ENCODE peak calls at places on chromosomes 4 and X, in ten cellular contexts. Z is neural progenitor cell; J is endodermal cell; S is PC-3; N is AG04450; B is pancreas; A is CD4-positive, alpha-beta T cell; E is WERI-Rb-1; W is right lobe of liver; Q is HCT116. M is an unnamed sample.
A peak's percentile ranks its signal among the peaks of the same experiment; 100 is the strongest.

GRCh38 chr4:128574706-128575105 is 234.8 kb upstream of the JADE1 start:
- DNase-seq in Z (peak; percentile 86), J (peak; percentile 92), S (peak; percentile 67), N (no peak), B (peak; percentile 86), A (peak; percentile 39), E (peak; percentile 81), W (peak; percentile 26), Q (peak; percentile 40), M (peak; percentile 71)

GRCh38 chr4:138859249-138859648 is 156.3 kb upstream of the NOCT start:
- DNase-seq in Z (no peak), J (no peak), S (peak; percentile 5), N (no peak), B (no peak), A (no peak), E (no peak), W (no peak), Q (no peak), M (no peak)

GRCh38 chrX:113512700-113513395 is 672.2 kb upstream of the AMOT start:
- DNase-seq in Z (no peak), J (no peak), S (peak; percentile 84), N (no peak), B (no peak), A (no peak), E (no peak), W (no peak), Q (peak; percentile 34), M (no peak)

GRCh38 chr4:39045791-39046221 is 13.6 kb upstream of the TMEM156 start:
- DNase-seq in Z (no peak), J (no peak), S (peak; percentile 22), N (no peak), B (no peak), A (no peak), E (no peak), W (peak; percentile 38), Q (no peak), M (no peak)

GRCh38 chrX:28015993-28016392 is 34.7 kb upstream of the DCAF8L1 start:
- DNase-seq in Z (no peak), J (no peak), S (no peak), N (no peak), B (no peak), A (no peak), E (no peak), W (no peak), Q (no peak), M (no peak)

GRCh38 chr4:16582526-16582925 is 315.9 kb downstream of the LDB2 start:
- DNase-seq in Z (peak; percentile 54), J (peak; percentile 88), S (no peak), N (no peak), B (peak; percentile 23), A (no peak), E (peak; percentile 43), W (no peak), Q (no peak), M (no peak)

GRCh38 chrX:153539171-153539978 is 21.9 kb downstream of the ATP2B3 start:
- DNase-seq in Z (peak; percentile 81), J (peak; percentile 90), S (peak; percentile 73), N (no peak), B (peak; percentile 92), A (peak; percentile 53), E (peak; percentile 92), W (peak; percentile 78), Q (peak; percentile 24), M (peak; percentile 39)

GRCh38 chr4:54842226-54843055 is 184.7 kb downstream of the KIT start:
- DNase-seq in Z (no peak), J (no peak), S (no peak), N (no peak), B (no peak), A (no peak), E (no peak), W (no peak), Q (no peak), M (no peak)

GRCh38 chr4:180253419-180253818 is 1989.8 kb upstream of the TENM3 start:
- DNase-seq in Z (no peak), J (no peak), S (no peak), N (no peak), B (no peak), A (no peak), E (no peak), W (no peak), Q (no peak), M (no peak)

GRCh38 chr4:127641524-127641923 is 8.8 kb downstream of the INTU start:
- DNase-seq in Z (no peak), J (no peak), S (no peak), N (no peak), B (no peak), A (no peak), E (no peak), W (no peak), Q (no peak), M (no peak)

DNA sequence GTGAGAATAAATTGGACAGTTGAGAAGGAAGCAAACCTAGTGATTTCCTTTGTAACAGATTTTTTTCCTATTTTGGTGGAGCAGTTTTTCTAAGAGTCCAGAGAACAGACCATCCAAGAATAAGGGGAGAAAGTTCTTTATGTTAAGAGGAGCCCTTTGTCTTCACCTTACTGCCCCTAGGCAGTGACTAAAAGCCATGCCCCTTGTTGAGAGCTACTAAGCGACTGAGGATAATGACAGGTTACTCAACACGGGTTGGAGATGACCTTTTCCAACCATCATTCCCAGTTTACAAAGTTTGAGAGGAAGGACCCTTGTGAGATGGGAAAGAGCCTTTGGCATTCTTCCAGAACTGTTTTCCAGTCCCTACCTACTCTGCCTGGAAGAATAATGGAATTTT is 3.2 kb downstream of the CCDC160 start:
- DNase-seq in Z (peak; percentile 42), J (no peak), S (no peak), N (no peak), B (no peak), A (no peak), E (no peak), W (no peak), Q (no peak), M (no peak)
- H3K27ac ChIP-seq in Z (peak overlapping the region; percentile 79), J (peak overlapping the region; percentile 9), S (no peak overlapping the region), N (no peak overlapping the region), B (no peak overlapping the region), A (no peak overlapping the region), E (no peak overlapping the region), W (no peak overlapping the region), Q (no peak overlapping the region), M (no peak overlapping the region)

GRCh38 chrX:13816899-13817298 is at the start of gene GPM6B:
- DNase-seq in Z (peak; percentile 65), J (no peak), S (no peak), N (no peak), B (no peak), A (no peak), E (no peak), W (no peak), Q (no peak), M (no peak)

GRCh38 chrX:13824746-13825145 is 7.9 kb upstream of the GPM6B start:
- DNase-seq in Z (no peak), J (no peak), S (no peak), N (no peak), B (no peak), A (no peak), E (no peak), W (no peak), Q (no peak), M (no peak)

GRCh38 chrX:13825178-13825762 is 8.4 kb upstream of the GPM6B start:
- DNase-seq in Z (no peak), J (no peak), S (no peak), N (no peak), B (no peak), A (no peak), E (no peak), W (no peak), Q (no peak), M (no peak)

GRCh38 chrX:13826770-13827169 is 9.9 kb upstream of the GPM6B start:
- DNase-seq in Z (no peak), J (no peak), S (no peak), N (no peak), B (no peak), A (no peak), E (no peak), W (no peak), Q (no peak), M (no peak)

DNA sequence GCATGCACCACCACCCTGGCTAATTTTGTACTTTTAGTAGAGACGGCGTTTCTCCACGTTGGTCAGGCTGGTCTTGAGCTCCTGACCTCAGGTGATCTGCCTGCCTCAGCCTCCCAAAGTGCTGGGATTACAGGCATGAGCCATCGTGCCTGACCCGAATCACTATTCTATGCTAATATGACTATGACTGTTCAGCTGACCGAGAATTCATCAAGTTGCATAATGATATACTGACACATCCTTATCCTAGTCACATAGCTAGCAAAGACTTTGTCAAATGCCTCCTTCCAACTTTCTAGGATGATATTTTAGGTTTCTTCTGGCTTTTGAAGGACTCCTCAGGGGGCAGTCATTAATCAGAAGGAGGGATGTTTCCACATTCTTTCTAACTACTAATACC is 4.8 kb upstream of the GPM6B start:
- DNase-seq in Z (no peak), J (no peak), S (no peak), N (no peak), B (no peak), A (no peak), E (no peak), W (no peak), Q (no peak), M (no peak)
- H3K27me3 ChIP-seq in Z (no peaks in the 10 kb centered on the region), J (no peaks in the 10 kb centered on the region), S (peaks cover 32% of the 10 kb centered on the region), N (no peaks in the 10 kb centered on the region), B (no peaks in the 10 kb centered on the region), A (no peaks in the 10 kb centered on the region), E (peaks cover 40% of the 10 kb centered on the region), W (no peaks in the 10 kb centered on the region), Q (peaks cover 14% of the 10 kb centered on the region), M (no peaks in the 10 kb centered on the region)

DNA sequence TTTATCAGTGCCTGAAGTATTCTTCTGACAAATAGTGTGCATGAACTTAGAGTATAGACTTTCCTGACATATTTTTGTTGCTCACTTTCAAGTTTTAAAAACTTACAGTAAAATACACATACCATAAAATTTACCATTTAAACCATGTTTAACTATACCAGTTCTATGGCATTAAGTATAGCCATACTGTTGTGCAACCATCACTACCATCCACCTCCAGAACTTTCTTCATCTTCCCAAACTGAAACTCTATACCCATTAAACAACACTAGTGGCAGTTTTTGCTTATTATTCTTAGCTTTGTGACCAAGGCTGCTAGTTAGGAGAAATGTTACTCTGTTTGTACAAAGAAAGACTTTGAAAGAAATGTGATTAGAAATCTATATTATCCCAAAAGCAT is 25.8 kb downstream of the ATP7A start:
- DNase-seq in Z (no peak), J (no peak), S (no peak), N (no peak), B (no peak), A (no peak), E (no peak), W (no peak), Q (no peak), M (no peak)
- H3K27ac ChIP-seq in Z (no peak overlapping the region), J (no peak overlapping the region), S (peak overlapping the region; percentile 72), N (no peak overlapping the region), B (no peak overlapping the region), A (no peak overlapping the region), E (no peak overlapping the region), W (no peak overlapping the region), Q (no peak overlapping the region), M (no peak overlapping the region)

DNA sequence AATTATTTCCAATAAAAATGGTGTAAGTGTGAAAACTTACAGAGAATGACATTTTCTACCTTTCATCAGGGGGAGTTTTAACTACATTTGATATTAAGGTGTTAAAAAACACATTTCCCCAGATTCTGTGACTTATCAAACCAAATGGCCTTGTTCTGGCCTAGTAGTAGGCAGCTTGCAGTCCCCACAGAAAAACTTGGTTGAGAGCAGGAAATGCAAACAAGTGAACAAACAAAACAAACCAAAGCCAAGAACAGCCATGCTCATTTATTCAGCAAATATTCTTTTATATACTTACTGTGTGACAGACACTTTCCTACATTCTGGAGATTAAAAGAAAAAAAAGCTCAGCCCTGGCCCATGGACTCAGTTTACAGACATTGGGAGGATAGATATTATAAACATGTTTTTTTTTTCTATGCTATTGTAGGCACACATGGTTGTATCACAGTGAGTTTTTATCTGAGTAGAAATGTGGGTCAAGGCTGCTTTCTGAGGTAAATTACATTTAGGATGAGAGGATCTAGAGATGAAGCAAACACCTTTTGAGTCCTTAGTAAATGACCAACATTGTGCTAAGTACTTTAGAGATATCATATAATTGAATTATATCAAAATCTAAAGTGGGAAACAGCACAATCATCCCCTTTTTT is 449.2 kb upstream of the AADAT start:
- DNase-seq in Z (no peak), J (no peak), S (no peak), N (no peak), B (no peak), A (no peak), E (no peak), W (no peak), Q (no peak), M (no peak)
- H3K27me3 ChIP-seq in Z (no peaks in the 10 kb centered on the region), J (no peaks in the 10 kb centered on the region), S (no peaks in the 10 kb centered on the region), N (no peaks in the 10 kb centered on the region), B (no peaks in the 10 kb centered on the region), A (no peaks in the 10 kb centered on the region), E (no peaks in the 10 kb centered on the region), W (no peaks in the 10 kb centered on the region), Q (no peaks in the 10 kb centered on the region), M (no peaks in the 10 kb centered on the region)

M was measured in uterus.